ENCODE peak calls at places on chromosomes 2 and 18, in five cellular contexts. Y is AG04449, C is tibial nerve, A is GM20000, I is cardiac fibroblast. X is an unnamed sample.

GRCh38 chr2:222451270-222451674 is 26.9 kb downstream of the SGPP2 start:
- DNase-seq in Y (no peak), I (no peak), C (no peak), A (peak), X (no peak)

GRCh38 chr2:233912799-233913423 is 4.3 kb upstream of the TRPM8 start:
- DNase-seq in I (peak), C (no peak), Y (no peak), A (no peak), X (no peak)

GRCh38 chr2:171882095-171882769 is 11.8 kb downstream of the SLC25A12 start:
- DNase-seq in C (no peak), Y (no peak), I (no peak), A (no peak), X (no peak)

GRCh38 chr2:7983912-7984311 is 697.9 kb upstream of the ID2 start:
- DNase-seq in A (no peak), I (no peak), C (no peak), Y (no peak), X (no peak)

GRCh38 chr18:49728542-49728941 is 84.8 kb downstream of the ACAA2 start:
- DNase-seq in A (peak), I (peak), C (no peak), Y (no peak), X (no peak)

GRCh38 chr2:188600536-188601210 is 309.0 kb downstream of the GULP1 start:
- DNase-seq in C (no peak), A (no peak), Y (no peak), I (peak), X (peak)

GRCh38 chr18:3481696-3482210 is 31.8 kb downstream of the TGIF1 start:
- DNase-seq in A (peak), I (peak), C (no peak), Y (no peak), X (no peak)

GRCh38 chr2:229282758-229283546 is 11.9 kb upstream of the PID1 start:
- DNase-seq in Y (no peak), A (no peak), I (peak), C (peak), X (peak)

GRCh38 chr18:73101977-73102376 is 234.2 kb upstream of the NETO1 start:
- DNase-seq in I (peak), A (no peak), C (no peak), Y (no peak), X (no peak)

GRCh38 chr2:109382946-109383345 is 230.8 kb downstream of the SEPTIN10 start:
- DNase-seq in Y (peak), I (peak), A (no peak), C (peak), X (peak)

GRCh38 chr2:85792783-85793441 is 39.1 kb downstream of the ATOH8 start:
- DNase-seq in A (no peak), I (peak), C (no peak), Y (no peak), X (no peak)

GRCh38 chr2:120802161-120802560 is 66.5 kb downstream of the GLI2 start:
- DNase-seq in A (no peak), Y (no peak), I (no peak), C (peak), X (no peak)

GRCh38 chr18:1232867-1233266 is 328.2 kb downstream of the ADCYAP1 start:
- DNase-seq in A (no peak), C (no peak), I (no peak), Y (no peak), X (no peak)

GRCh38 chr18:1511619-1512311 is 607.1 kb downstream of the ADCYAP1 start:
- DNase-seq in I (no peak), Y (no peak), A (no peak), C (no peak), X (no peak)

GRCh38 chr2:173969886-173970285 is 4.7 kb upstream of the SP3 start:
- DNase-seq in C (no peak), I (peak), A (no peak), Y (no peak), X (no peak)

GRCh38 chr18:4455113-4455811 is at the start of gene DLGAP1:
- DNase-seq in Y (no peak), I (peak), C (no peak), A (peak), X (no peak)

GRCh38 chr2:238859636-238860347 is 11.9 kb downstream of the TWIST2 start:
- DNase-seq in C (no peak), Y (no peak), A (no peak), I (no peak), X (no peak)

GRCh38 chr2:170895023-170895759 is 33.9 kb upstream of the GORASP2 start:
- DNase-seq in C (no peak), A (no peak), I (peak), Y (no peak), X (no peak)

GRCh38 chr18:14961991-14962390 is 214.0 kb downstream of the ANKRD30B start:
- DNase-seq in C (no peak), A (no peak), Y (no peak), I (no peak), X (no peak)

GRCh38 chr2:43225093-43225787 is 1.2 kb downstream of the ZFP36L2 start:
- DNase-seq in I (peak), Y (no peak), A (peak), C (peak), X (peak)

GRCh38 chr2:128178650-128179460 is 87.9 kb downstream of the UGGT1 start:
- DNase-seq in I (peak), Y (no peak), C (peak), A (peak), X (peak)

GRCh38 chr2:205792908-205793307 is 110.6 kb downstream of the NRP2 start:
- DNase-seq in C (no peak), Y (peak), I (no peak), A (no peak), X (no peak)

GRCh38 chr2:144233226-144234114 is 286.4 kb downstream of the ZEB2 start:
- DNase-seq in I (no peak), C (no peak), A (no peak), Y (no peak), X (no peak)

GRCh38 chr2:72827999-72828646 is 2.3 kb upstream of the EXOC6B start:
- DNase-seq in Y (peak), I (peak), C (no peak), A (no peak), X (no peak)

GRCh38 chr2:1595274-1595673 is 149.0 kb downstream of the PXDN start:
- DNase-seq in A (no peak), C (no peak), I (no peak), Y (no peak), X (no peak)

GRCh38 chr2:120863661-120864320 is 128.1 kb downstream of the GLI2 start:
- DNase-seq in A (no peak), Y (no peak), I (peak), C (peak), X (no peak)

GRCh38 chr2:8976419-8976818 is 27.1 kb downstream of the MBOAT2 start:
- DNase-seq in Y (no peak), A (no peak), C (no peak), I (peak), X (no peak)

GRCh38 chr2:42614838-42615237 is 46.4 kb downstream of the MTA3 start:
- DNase-seq in A (no peak), C (no peak), Y (no peak), I (peak), X (no peak)

GRCh38 chr2:209688388-209688787 is 83.2 kb upstream of the UNC80 start:
- DNase-seq in C (no peak), Y (no peak), I (peak), A (no peak), X (no peak)